ENCODE peak calls at places on chromosomes 4 and X, in nine cellular contexts. One of them, this sample, is unnamed.

GRCh38 chr4:145895056-145895455 is 43.6 kb downstream of the ZNF827 start:
- DNase-seq in activated T-cell treated with anti-CD3 and anti-CD28 coated beads, Interleukin-2, amount 50 U/mL, for 4 hours: no peak
- DNase-seq in T-helper 1 cell: no peak
- DNase-seq in pancreas: no peak
- DNase-seq in brain pericyte: no peak
- DNase-seq in activated naive CD8-positive, alpha-beta T cell treated with anti-CD3 and anti-CD28 coated beads, Interleukin-2, amount 50 U/mL, for 16 hours: no peak
- DNase-seq in left colon: no peak
- DNase-seq in stimulated activated CD4-positive, alpha-beta T cell treated with anti-CD3 and anti-CD28 coated beads, TNF-alpha, amount 100 ng/mL, for 1 hour: no peak
- DNase-seq in RPMI8226: no peak
- DNase-seq in this sample: no peak

GRCh38 chrX:120308558-120308957 is 2.7 kb downstream of the TMEM255A start:
- DNase-seq in pancreas: no peak
- DNase-seq in activated naive CD8-positive, alpha-beta T cell treated with anti-CD3 and anti-CD28 coated beads, Interleukin-2, amount 50 U/mL, for 16 hours: no peak
- DNase-seq in RPMI8226: no peak
- DNase-seq in left colon: no peak
- DNase-seq in T-helper 1 cell: no peak
- DNase-seq in stimulated activated CD4-positive, alpha-beta T cell treated with anti-CD3 and anti-CD28 coated beads, TNF-alpha, amount 100 ng/mL, for 1 hour: no peak
- DNase-seq in brain pericyte: no peak
- DNase-seq in activated T-cell treated with anti-CD3 and anti-CD28 coated beads, Interleukin-2, amount 50 U/mL, for 4 hours: no peak
- DNase-seq in this sample: no peak

GRCh38 chr4:184548321-184548650 is 73.9 kb upstream of the IRF2 start:
- DNase-seq in stimulated activated CD4-positive, alpha-beta T cell treated with anti-CD3 and anti-CD28 coated beads, TNF-alpha, amount 100 ng/mL, for 1 hour: no peak
- DNase-seq in left colon: no peak
- DNase-seq in brain pericyte: no peak
- DNase-seq in T-helper 1 cell: no peak
- DNase-seq in RPMI8226: no peak
- DNase-seq in pancreas: no peak
- DNase-seq in activated T-cell treated with anti-CD3 and anti-CD28 coated beads, Interleukin-2, amount 50 U/mL, for 4 hours: no peak
- DNase-seq in activated naive CD8-positive, alpha-beta T cell treated with anti-CD3 and anti-CD28 coated beads, Interleukin-2, amount 50 U/mL, for 16 hours: no peak
- DNase-seq in this sample: no peak

GRCh38 chr4:10535900-10536299 is 78.7 kb upstream of the ZNF518B start:
- DNase-seq in activated T-cell treated with anti-CD3 and anti-CD28 coated beads, Interleukin-2, amount 50 U/mL, for 4 hours: no peak
- DNase-seq in pancreas: no peak
- DNase-seq in stimulated activated CD4-positive, alpha-beta T cell treated with anti-CD3 and anti-CD28 coated beads, TNF-alpha, amount 100 ng/mL, for 1 hour: no peak
- DNase-seq in RPMI8226: no peak
- DNase-seq in activated naive CD8-positive, alpha-beta T cell treated with anti-CD3 and anti-CD28 coated beads, Interleukin-2, amount 50 U/mL, for 16 hours: no peak
- DNase-seq in brain pericyte: no peak
- DNase-seq in left colon: no peak
- DNase-seq in T-helper 1 cell: no peak
- DNase-seq in this sample: no peak

GRCh38 chr4:75633846-75634245 is 3.5 kb upstream of the CDKL2 start:
- DNase-seq in T-helper 1 cell: no peak
- DNase-seq in RPMI8226: peak; percentile 24
- DNase-seq in brain pericyte: no peak
- DNase-seq in activated T-cell treated with anti-CD3 and anti-CD28 coated beads, Interleukin-2, amount 50 U/mL, for 4 hours: no peak
- DNase-seq in left colon: no peak
- DNase-seq in stimulated activated CD4-positive, alpha-beta T cell treated with anti-CD3 and anti-CD28 coated beads, TNF-alpha, amount 100 ng/mL, for 1 hour: no peak
- DNase-seq in activated naive CD8-positive, alpha-beta T cell treated with anti-CD3 and anti-CD28 coated beads, Interleukin-2, amount 50 U/mL, for 16 hours: no peak
- DNase-seq in pancreas: no peak
- DNase-seq in this sample: no peak

GRCh38 chr4:164716901-164717300 is 37.0 kb upstream of the SMIM31 start:
- DNase-seq in activated T-cell treated with anti-CD3 and anti-CD28 coated beads, Interleukin-2, amount 50 U/mL, for 4 hours: no peak
- DNase-seq in T-helper 1 cell: no peak
- DNase-seq in stimulated activated CD4-positive, alpha-beta T cell treated with anti-CD3 and anti-CD28 coated beads, TNF-alpha, amount 100 ng/mL, for 1 hour: no peak
- DNase-seq in brain pericyte: no peak
- DNase-seq in pancreas: no peak
- DNase-seq in activated naive CD8-positive, alpha-beta T cell treated with anti-CD3 and anti-CD28 coated beads, Interleukin-2, amount 50 U/mL, for 16 hours: no peak
- DNase-seq in RPMI8226: peak; percentile 3
- DNase-seq in left colon: no peak
- DNase-seq in this sample: no peak

GRCh38 chrX:150361070-150361776 is 1.9 kb upstream of the MAMLD1 start:
- DNase-seq in RPMI8226: no peak
- DNase-seq in left colon: no peak
- DNase-seq in stimulated activated CD4-positive, alpha-beta T cell treated with anti-CD3 and anti-CD28 coated beads, TNF-alpha, amount 100 ng/mL, for 1 hour: peak; percentile 25
- DNase-seq in activated naive CD8-positive, alpha-beta T cell treated with anti-CD3 and anti-CD28 coated beads, Interleukin-2, amount 50 U/mL, for 16 hours: no peak
- DNase-seq in activated T-cell treated with anti-CD3 and anti-CD28 coated beads, Interleukin-2, amount 50 U/mL, for 4 hours: peak; percentile 37
- DNase-seq in T-helper 1 cell: no peak
- DNase-seq in pancreas: peak; percentile 25
- DNase-seq in brain pericyte: no peak
- DNase-seq in this sample: no peak

GRCh38 chr4:41385486-41385885 is 128.8 kb downstream of the UCHL1 start:
- DNase-seq in brain pericyte: no peak
- DNase-seq in T-helper 1 cell: no peak
- DNase-seq in left colon: no peak
- DNase-seq in stimulated activated CD4-positive, alpha-beta T cell treated with anti-CD3 and anti-CD28 coated beads, TNF-alpha, amount 100 ng/mL, for 1 hour: no peak
- DNase-seq in activated naive CD8-positive, alpha-beta T cell treated with anti-CD3 and anti-CD28 coated beads, Interleukin-2, amount 50 U/mL, for 16 hours: no peak
- DNase-seq in pancreas: no peak
- DNase-seq in activated T-cell treated with anti-CD3 and anti-CD28 coated beads, Interleukin-2, amount 50 U/mL, for 4 hours: no peak
- DNase-seq in RPMI8226: no peak
- DNase-seq in this sample: no peak

GRCh38 chrX:114999906-115000305 is 17.5 kb downstream of the IL13RA2 start:
- DNase-seq in activated T-cell treated with anti-CD3 and anti-CD28 coated beads, Interleukin-2, amount 50 U/mL, for 4 hours: no peak
- DNase-seq in T-helper 1 cell: no peak
- DNase-seq in activated naive CD8-positive, alpha-beta T cell treated with anti-CD3 and anti-CD28 coated beads, Interleukin-2, amount 50 U/mL, for 16 hours: no peak
- DNase-seq in pancreas: no peak
- DNase-seq in brain pericyte: no peak
- DNase-seq in stimulated activated CD4-positive, alpha-beta T cell treated with anti-CD3 and anti-CD28 coated beads, TNF-alpha, amount 100 ng/mL, for 1 hour: no peak
- DNase-seq in RPMI8226: no peak
- DNase-seq in left colon: no peak
- DNase-seq in this sample: no peak

GRCh38 chrX:154350429-154351182 is 23.8 kb downstream of the FLNA start:
- DNase-seq in RPMI8226: no peak
- DNase-seq in activated naive CD8-positive, alpha-beta T cell treated with anti-CD3 and anti-CD28 coated beads, Interleukin-2, amount 50 U/mL, for 16 hours: no peak
- DNase-seq in brain pericyte: no peak
- DNase-seq in pancreas: peak; percentile 13
- DNase-seq in stimulated activated CD4-positive, alpha-beta T cell treated with anti-CD3 and anti-CD28 coated beads, TNF-alpha, amount 100 ng/mL, for 1 hour: no peak
- DNase-seq in activated T-cell treated with anti-CD3 and anti-CD28 coated beads, Interleukin-2, amount 50 U/mL, for 4 hours: no peak
- DNase-seq in left colon: no peak
- DNase-seq in T-helper 1 cell: no peak
- DNase-seq in this sample: no peak

GRCh38 chrX:114071412-114071811 is 512.5 kb upstream of the HTR2C start:
- DNase-seq in RPMI8226: no peak
- DNase-seq in pancreas: no peak
- DNase-seq in activated T-cell treated with anti-CD3 and anti-CD28 coated beads, Interleukin-2, amount 50 U/mL, for 4 hours: no peak
- DNase-seq in left colon: no peak
- DNase-seq in brain pericyte: no peak
- DNase-seq in activated naive CD8-positive, alpha-beta T cell treated with anti-CD3 and anti-CD28 coated beads, Interleukin-2, amount 50 U/mL, for 16 hours: no peak
- DNase-seq in T-helper 1 cell: no peak
- DNase-seq in stimulated activated CD4-positive, alpha-beta T cell treated with anti-CD3 and anti-CD28 coated beads, TNF-alpha, amount 100 ng/mL, for 1 hour: no peak
- DNase-seq in this sample: no peak

GRCh38 chr4:108890491-108890890 is 127.6 kb upstream of the ETNPPL start:
- DNase-seq in brain pericyte: no peak
- DNase-seq in pancreas: no peak
- DNase-seq in T-helper 1 cell: no peak
- DNase-seq in activated naive CD8-positive, alpha-beta T cell treated with anti-CD3 and anti-CD28 coated beads, Interleukin-2, amount 50 U/mL, for 16 hours: no peak
- DNase-seq in left colon: no peak
- DNase-seq in RPMI8226: no peak
- DNase-seq in activated T-cell treated with anti-CD3 and anti-CD28 coated beads, Interleukin-2, amount 50 U/mL, for 4 hours: no peak
- DNase-seq in stimulated activated CD4-positive, alpha-beta T cell treated with anti-CD3 and anti-CD28 coated beads, TNF-alpha, amount 100 ng/mL, for 1 hour: no peak
- DNase-seq in this sample: no peak

GRCh38 chrX:16239211-16239610 is 71.9 kb downstream of the MAGEB17 start:
- DNase-seq in stimulated activated CD4-positive, alpha-beta T cell treated with anti-CD3 and anti-CD28 coated beads, TNF-alpha, amount 100 ng/mL, for 1 hour: no peak
- DNase-seq in activated naive CD8-positive, alpha-beta T cell treated with anti-CD3 and anti-CD28 coated beads, Interleukin-2, amount 50 U/mL, for 16 hours: no peak
- DNase-seq in activated T-cell treated with anti-CD3 and anti-CD28 coated beads, Interleukin-2, amount 50 U/mL, for 4 hours: no peak
- DNase-seq in left colon: no peak
- DNase-seq in brain pericyte: peak; percentile 17
- DNase-seq in pancreas: no peak
- DNase-seq in RPMI8226: no peak
- DNase-seq in T-helper 1 cell: no peak
- DNase-seq in this sample: no peak

GRCh38 chr4:76874176-76874575 is 23.8 kb downstream of the SOWAHB start:
- DNase-seq in T-helper 1 cell: no peak
- DNase-seq in pancreas: no peak
- DNase-seq in stimulated activated CD4-positive, alpha-beta T cell treated with anti-CD3 and anti-CD28 coated beads, TNF-alpha, amount 100 ng/mL, for 1 hour: no peak
- DNase-seq in activated naive CD8-positive, alpha-beta T cell treated with anti-CD3 and anti-CD28 coated beads, Interleukin-2, amount 50 U/mL, for 16 hours: no peak
- DNase-seq in RPMI8226: no peak
- DNase-seq in left colon: no peak
- DNase-seq in brain pericyte: no peak
- DNase-seq in activated T-cell treated with anti-CD3 and anti-CD28 coated beads, Interleukin-2, amount 50 U/mL, for 4 hours: no peak
- DNase-seq in this sample: no peak

GRCh38 chr4:146916479-146917076 is 29.1 kb downstream of the TTC29 start:
- DNase-seq in brain pericyte: no peak
- DNase-seq in left colon: no peak
- DNase-seq in pancreas: no peak
- DNase-seq in T-helper 1 cell: no peak
- DNase-seq in activated naive CD8-positive, alpha-beta T cell treated with anti-CD3 and anti-CD28 coated beads, Interleukin-2, amount 50 U/mL, for 16 hours: no peak
- DNase-seq in RPMI8226: peak; percentile 5
- DNase-seq in activated T-cell treated with anti-CD3 and anti-CD28 coated beads, Interleukin-2, amount 50 U/mL, for 4 hours: no peak
- DNase-seq in stimulated activated CD4-positive, alpha-beta T cell treated with anti-CD3 and anti-CD28 coated beads, TNF-alpha, amount 100 ng/mL, for 1 hour: no peak
- DNase-seq in this sample: no peak

GRCh38 chr4:70703695-70704332 is 15.5 kb downstream of the UTP3 start:
- DNase-seq in pancreas: no peak
- DNase-seq in T-helper 1 cell: no peak
- DNase-seq in activated T-cell treated with anti-CD3 and anti-CD28 coated beads, Interleukin-2, amount 50 U/mL, for 4 hours: no peak
- DNase-seq in brain pericyte: no peak
- DNase-seq in RPMI8226: no peak
- DNase-seq in left colon: no peak
- DNase-seq in stimulated activated CD4-positive, alpha-beta T cell treated with anti-CD3 and anti-CD28 coated beads, TNF-alpha, amount 100 ng/mL, for 1 hour: no peak
- DNase-seq in activated naive CD8-positive, alpha-beta T cell treated with anti-CD3 and anti-CD28 coated beads, Interleukin-2, amount 50 U/mL, for 16 hours: no peak
- DNase-seq in this sample: no peak

GRCh38 chr4:5133933-5134594 is 82.8 kb downstream of the STK32B start:
- DNase-seq in RPMI8226: no peak
- DNase-seq in T-helper 1 cell: no peak
- DNase-seq in activated naive CD8-positive, alpha-beta T cell treated with anti-CD3 and anti-CD28 coated beads, Interleukin-2, amount 50 U/mL, for 16 hours: no peak
- DNase-seq in pancreas: no peak
- DNase-seq in brain pericyte: no peak
- DNase-seq in left colon: no peak
- DNase-seq in stimulated activated CD4-positive, alpha-beta T cell treated with anti-CD3 and anti-CD28 coated beads, TNF-alpha, amount 100 ng/mL, for 1 hour: no peak
- DNase-seq in activated T-cell treated with anti-CD3 and anti-CD28 coated beads, Interleukin-2, amount 50 U/mL, for 4 hours: no peak
- DNase-seq in this sample: no peak

GRCh38 chrX:131812847-131813825 is 210.0 kb upstream of the STK26 start:
- DNase-seq in T-helper 1 cell: peak; percentile 36
- DNase-seq in RPMI8226: peak; percentile 92
- DNase-seq in left colon: peak; percentile 67
- DNase-seq in activated T-cell treated with anti-CD3 and anti-CD28 coated beads, Interleukin-2, amount 50 U/mL, for 4 hours: peak; percentile 84
- DNase-seq in activated naive CD8-positive, alpha-beta T cell treated with anti-CD3 and anti-CD28 coated beads, Interleukin-2, amount 50 U/mL, for 16 hours: peak; percentile 18
- DNase-seq in brain pericyte: no peak
- DNase-seq in stimulated activated CD4-positive, alpha-beta T cell treated with anti-CD3 and anti-CD28 coated beads, TNF-alpha, amount 100 ng/mL, for 1 hour: peak; percentile 51
- DNase-seq in pancreas: peak; percentile 60
- DNase-seq in this sample: peak; percentile 82

GRCh38 chr4:96093057-96093456 is 253.2 kb downstream of the PDHA2 start:
- DNase-seq in brain pericyte: no peak
- DNase-seq in left colon: peak; percentile 23
- DNase-seq in stimulated activated CD4-positive, alpha-beta T cell treated with anti-CD3 and anti-CD28 coated beads, TNF-alpha, amount 100 ng/mL, for 1 hour: no peak
- DNase-seq in pancreas: peak; percentile 35
- DNase-seq in activated naive CD8-positive, alpha-beta T cell treated with anti-CD3 and anti-CD28 coated beads, Interleukin-2, amount 50 U/mL, for 16 hours: no peak
- DNase-seq in activated T-cell treated with anti-CD3 and anti-CD28 coated beads, Interleukin-2, amount 50 U/mL, for 4 hours: no peak
- DNase-seq in T-helper 1 cell: no peak
- DNase-seq in RPMI8226: no peak
- DNase-seq in this sample: no peak

GRCh38 chr4:88107406-88108107 is 50.9 kb downstream of the ABCG2 start:
- DNase-seq in left colon: peak; percentile 45
- DNase-seq in T-helper 1 cell: no peak
- DNase-seq in pancreas: no peak
- DNase-seq in brain pericyte: no peak
- DNase-seq in activated naive CD8-positive, alpha-beta T cell treated with anti-CD3 and anti-CD28 coated beads, Interleukin-2, amount 50 U/mL, for 16 hours: no peak
- DNase-seq in RPMI8226: peak; percentile 71
- DNase-seq in stimulated activated CD4-positive, alpha-beta T cell treated with anti-CD3 and anti-CD28 coated beads, TNF-alpha, amount 100 ng/mL, for 1 hour: no peak
- DNase-seq in activated T-cell treated with anti-CD3 and anti-CD28 coated beads, Interleukin-2, amount 50 U/mL, for 4 hours: no peak
- DNase-seq in this sample: no peak